ENCODE peak calls at places on chromosomes 7 and 10, in ten cellular contexts. E, C, N, A, Z, U, Q, V, D and G are unnamed samples.
A peak's percentile ranks its signal among the peaks of the same experiment; 100 is the strongest.

GRCh38 chr7:95006010-95006409 is 98.6 kb downstream of the PPP1R9A start:
- DNase-seq in E (no peak), C (no peak), N (no peak), A (no peak), Z (no peak), U (no peak), Q (no peak), V (no peak), D (no peak), G (no peak)

GRCh38 chr7:105238198-105238765 is 150.4 kb downstream of the SRPK2 start:
- DNase-seq in E (no peak), C (no peak), N (no peak), A (no peak), Z (no peak), U (no peak), Q (no peak), V (no peak), D (no peak), G (no peak)

GRCh38 chr7:120991570-120991969 is 3.1 kb downstream of the CPED1 start:
- DNase-seq in E (no peak), C (no peak), N (peak; percentile 90), A (no peak), Z (no peak), U (no peak), Q (peak; percentile 68), V (no peak), D (no peak), G (no peak)

GRCh38 chr10:77972148-77972547 is 45.6 kb upstream of the DLG5 start:
- DNase-seq in E (no peak), C (no peak), N (no peak), A (no peak), Z (peak; percentile 41), U (no peak), Q (no peak), V (no peak), D (no peak), G (no peak)

GRCh38 chr7:121329460-121330052 is 756 bp downstream of the WNT16 start:
- DNase-seq in E (no peak), C (peak; percentile 29), N (no peak), A (peak; percentile 40), Z (peak; percentile 64), U (no peak), Q (peak; percentile 42), V (no peak), D (no peak), G (no peak)

GRCh38 chr10:13054844-13055243 is 45.1 kb upstream of the OPTN start:
- DNase-seq in E (no peak), C (no peak), N (no peak), A (no peak), Z (no peak), U (no peak), Q (no peak), V (no peak), D (no peak), G (no peak)

GRCh38 chr7:23261843-23262452 is 15.4 kb downstream of the GPNMB start:
- DNase-seq in E (peak; percentile 33), C (peak; percentile 75), N (peak; percentile 67), A (peak; percentile 52), Z (peak; percentile 72), U (peak; percentile 30), Q (peak; percentile 64), V (peak; percentile 51), D (peak; percentile 55), G (peak; percentile 66)

GRCh38 chr10:69732826-69733150 is 68.9 kb upstream of the COL13A1 start:
- DNase-seq in E (no peak), C (no peak), N (no peak), A (no peak), Z (no peak), U (no peak), Q (no peak), V (no peak), D (no peak), G (no peak)

DNA sequence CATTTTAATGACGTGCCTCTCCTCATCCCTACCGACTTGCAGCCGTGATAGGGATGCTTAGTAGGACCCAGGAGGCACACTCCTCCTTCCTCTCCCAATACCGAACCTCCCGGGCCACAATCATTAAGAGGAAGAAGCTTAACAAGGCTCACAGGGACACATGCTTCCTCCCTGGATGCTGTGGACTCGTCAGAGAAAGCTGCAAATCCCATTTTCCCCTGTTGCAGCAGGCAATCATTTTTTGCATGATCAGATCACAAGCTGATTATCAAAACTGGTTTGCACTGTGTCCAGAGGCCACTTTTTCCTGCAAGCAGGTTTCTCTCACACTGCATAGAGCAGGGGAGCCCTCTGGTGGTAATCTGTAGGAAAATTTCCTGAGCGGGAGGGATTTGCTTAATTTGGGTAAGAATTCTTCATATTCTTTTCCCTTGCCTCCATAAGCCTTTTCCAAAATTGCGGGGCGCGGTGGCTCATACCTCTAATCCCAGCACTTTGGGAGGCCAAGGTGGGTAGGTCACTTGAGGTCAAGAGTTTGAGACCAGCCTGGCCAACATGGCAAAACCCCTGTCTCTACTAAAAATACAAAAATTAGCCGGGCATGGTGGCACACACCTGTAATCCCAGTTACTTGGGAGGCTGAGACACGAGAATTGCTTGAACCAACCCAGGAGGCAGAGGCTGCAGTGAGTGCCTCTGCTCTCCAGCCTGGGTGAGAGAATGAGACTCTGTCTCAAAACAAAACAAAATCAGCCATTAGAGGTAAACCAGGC is 16.1 kb upstream of the LAMB4 start:
- DNase-seq in E (peak; percentile 71), C (peak; percentile 62), N (peak; percentile 86), A (peak; percentile 63), Z (peak; percentile 87), U (peak; percentile 25), Q (peak; percentile 92), V (peak; percentile 33), D (peak; percentile 66), G (no peak)
- H3K4me3 ChIP-seq in E (peak overlapping the region; percentile 18), C (peak overlapping the region; percentile 29), N (no peak overlapping the region), A (no peak overlapping the region), Z (no peak overlapping the region), U (peak overlapping the region; percentile 43), Q (no peak overlapping the region), V (no peak overlapping the region), D (no peak overlapping the region), G (no peak overlapping the region)

DNA sequence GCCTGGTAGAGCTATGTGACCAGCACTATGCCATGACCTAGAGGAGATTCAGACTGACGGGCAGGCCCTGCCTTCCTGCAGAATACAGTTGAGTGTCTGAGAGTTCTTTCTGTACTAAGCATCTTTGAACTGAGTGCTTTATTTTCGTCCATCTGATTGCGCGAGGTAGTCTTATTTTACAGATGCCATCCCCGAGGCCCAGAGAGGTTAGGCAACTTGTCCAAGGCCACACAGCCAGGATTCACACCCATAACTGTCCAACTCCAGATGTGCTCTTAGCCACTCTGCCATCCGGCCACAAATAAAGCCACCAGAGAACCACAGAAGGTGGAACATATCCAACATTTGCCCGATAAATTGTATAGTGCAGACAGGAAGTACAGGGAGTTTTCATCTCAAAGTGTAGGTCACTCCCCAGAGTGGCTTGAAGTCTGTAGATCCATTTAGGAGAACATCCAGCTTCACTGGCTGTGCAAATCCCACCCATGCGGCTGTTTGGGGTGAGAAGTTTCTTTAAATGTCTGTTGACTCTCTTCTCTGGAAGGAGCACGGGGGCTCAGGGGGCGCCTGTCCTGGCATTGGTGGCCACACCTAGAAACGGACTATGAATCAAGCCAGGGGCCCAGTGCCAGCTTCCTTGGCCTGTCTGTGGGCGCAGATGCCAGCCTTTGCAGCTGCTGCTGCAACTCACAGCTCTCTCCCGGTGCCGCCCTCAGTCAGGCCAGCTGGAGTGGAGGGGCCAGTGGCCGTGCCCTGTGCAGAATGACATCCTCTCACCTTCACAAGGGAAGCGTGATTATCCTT is 11.1 kb downstream of the CHST3 start:
- DNase-seq in E (no peak), C (peak; percentile 86), N (no peak), A (peak; percentile 55), Z (no peak), U (peak; percentile 69), Q (no peak), V (peak; percentile 89), D (peak; percentile 45), G (peak; percentile 89)
- H3K4me1 ChIP-seq in E (peaks cover 100% of the 10 kb centered on the region), C (peaks cover 68% of the 10 kb centered on the region), N (peaks cover 35% of the 10 kb centered on the region), A (peaks cover 51% of the 10 kb centered on the region), Z (peaks cover 4% of the 10 kb centered on the region), U (peaks cover 99% of the 10 kb centered on the region), Q (peaks cover 40% of the 10 kb centered on the region), V (peaks cover 80% of the 10 kb centered on the region), D (peaks cover 86% of the 10 kb centered on the region), G (no peaks in the 10 kb centered on the region)

GRCh38 chr10:43304079-43304686 is 37.3 kb upstream of the RASGEF1A start:
- DNase-seq in E (no peak), C (no peak), N (no peak), A (no peak), Z (no peak), U (no peak), Q (no peak), V (no peak), D (no peak), G (no peak)
- H3K4me3 ChIP-seq in E (peak overlapping the region; percentile 52), C (peak overlapping the region; percentile 73), N (peak overlapping the region; percentile 7), A (peak overlapping the region; percentile 31), Z (no peak overlapping the region), U (peak overlapping the region; percentile 62), Q (no peak overlapping the region), V (peak overlapping the region; percentile 68), D (no peak overlapping the region), G (peak overlapping the region; percentile 5)

GRCh38 chr10:79241629-79241989 is 105.7 kb upstream of the PPIF start:
- DNase-seq in E (no peak), C (no peak), N (no peak), A (no peak), Z (no peak), U (no peak), Q (no peak), V (no peak), D (no peak), G (no peak)

GRCh38 chr10:79238606-79239005 is 108.7 kb upstream of the PPIF start:
- DNase-seq in E (no peak), C (peak; percentile 29), N (peak; percentile 63), A (no peak), Z (no peak), U (no peak), Q (peak; percentile 77), V (no peak), D (no peak), G (no peak)

GRCh38 chr10:79239275-79239779 is 107.9 kb upstream of the PPIF start:
- DNase-seq in E (peak; percentile 43), C (peak; percentile 69), N (peak; percentile 80), A (no peak), Z (peak; percentile 87), U (peak; percentile 36), Q (peak; percentile 97), V (peak; percentile 52), D (peak; percentile 74), G (peak; percentile 88)

GRCh38 chr10:79241990-79242619 is 105.2 kb upstream of the PPIF start:
- DNase-seq in E (no peak), C (peak; percentile 91), N (peak; percentile 67), A (peak; percentile 64), Z (peak; percentile 81), U (peak; percentile 81), Q (peak; percentile 64), V (peak; percentile 75), D (peak; percentile 77), G (peak; percentile 89)

DNA sequence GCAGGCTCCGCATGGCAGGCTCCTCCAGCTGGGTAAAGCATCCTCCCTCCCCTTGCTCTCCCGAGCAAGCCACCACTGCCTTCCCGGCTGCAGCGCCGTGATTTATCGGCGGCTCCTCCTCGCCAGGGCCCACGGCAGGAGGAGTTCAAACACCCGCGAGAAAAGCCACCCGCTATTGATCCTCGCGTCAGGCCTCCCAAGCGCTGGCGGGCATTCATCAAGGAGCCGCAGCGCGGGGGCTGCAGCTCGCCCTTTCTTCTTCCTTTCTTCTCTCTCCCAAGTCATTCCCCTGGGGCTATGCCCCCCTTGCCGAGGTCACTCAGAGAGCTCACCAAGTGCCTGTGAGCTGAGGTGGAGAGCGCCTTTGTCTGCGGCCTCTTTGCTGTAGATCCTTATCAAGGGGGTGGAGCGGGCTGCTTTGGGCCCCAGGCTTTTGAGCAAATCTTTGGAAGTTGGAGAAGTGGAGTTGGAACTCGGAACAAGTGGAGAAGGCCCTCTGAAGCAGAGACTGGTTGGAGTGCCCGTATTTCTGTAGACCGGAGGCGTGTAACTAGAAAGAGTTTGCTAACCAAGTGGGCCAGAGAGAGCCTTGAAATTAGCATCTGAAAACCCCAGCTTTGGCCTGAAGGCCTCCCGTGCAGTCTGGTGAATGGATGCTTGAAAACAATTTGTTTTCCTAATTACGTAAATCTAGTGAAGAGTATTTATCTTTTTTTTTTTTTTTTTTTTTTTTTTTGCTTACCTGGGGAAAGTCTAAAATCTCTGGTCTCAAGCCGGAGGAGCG is 107.1 kb upstream of the PPIF start:
- DNase-seq in E (no peak), C (peak; percentile 47), N (no peak), A (no peak), Z (peak; percentile 98), U (no peak), Q (peak; percentile 95), V (no peak), D (no peak), G (no peak)
- H3K4me1 ChIP-seq in E (peaks cover 91% of the 10 kb centered on the region), C (peaks cover 41% of the 10 kb centered on the region), N (peaks cover 37% of the 10 kb centered on the region), A (peaks cover 66% of the 10 kb centered on the region), Z (peaks cover 40% of the 10 kb centered on the region), U (peaks cover 95% of the 10 kb centered on the region), Q (peaks cover 82% of the 10 kb centered on the region), V (peaks cover 48% of the 10 kb centered on the region), D (peaks cover 34% of the 10 kb centered on the region), G (no peaks in the 10 kb centered on the region)